ENCODE peak calls at places on chromosomes 13 and 19, in five cellular contexts. X is upper lobe of right lung, Z is pancreas, C is Caco-2, U is AG10803. Y is an unnamed sample.

GRCh38 chr13:26219726-26220125 is 2.4 kb downstream of the RNF6 start:
- DNase-seq in X (no peak), U (peak; percentile 57), C (no peak), Z (no peak), Y (no peak)

GRCh38 chr13:98284677-98285076 is 107.6 kb upstream of the RNF113B start:
- DNase-seq in Z (no peak), C (no peak), U (no peak), X (no peak), Y (no peak)

GRCh38 chr19:42207767-42208259 is 9.7 kb downstream of the DEDD2 start:
- DNase-seq in C (no peak), U (peak; percentile 76), Z (no peak), X (no peak), Y (peak; percentile 77)

GRCh38 chr13:42660367-42660965 is 86.5 kb downstream of the TNFSF11 start:
- DNase-seq in X (no peak), C (no peak), Z (no peak), U (peak; percentile 12), Y (no peak)

GRCh38 chr13:20702945-20703784 is at the start of gene IL17D:
- DNase-seq in U (no peak), C (no peak), Z (no peak), X (peak; percentile 72), Y (peak; percentile 25)

GRCh38 chr13:40375522-40376171 is 290.8 kb downstream of the FOXO1 start:
- DNase-seq in Z (no peak), X (no peak), U (no peak), C (no peak), Y (no peak)

GRCh38 chr13:110403315-110403714 is 96.2 kb downstream of the COL4A2 start:
- DNase-seq in Z (no peak), U (peak; percentile 94), X (no peak), C (no peak), Y (no peak)

GRCh38 chr13:36612242-36612641 is 61.6 kb upstream of the SERTM1 start:
- DNase-seq in X (no peak), Z (no peak), U (no peak), C (no peak), Y (no peak)

GRCh38 chr19:3003046-3003445 is 25.7 kb downstream of the TLE6 start:
- DNase-seq in U (no peak), C (no peak), X (no peak), Z (no peak), Y (no peak)

GRCh38 chr19:45215391-45216191 is 29.6 kb downstream of the EXOC3L2 start:
- DNase-seq in X (no peak), Z (peak; percentile 64), C (no peak), U (no peak), Y (peak; percentile 77)

GRCh38 chr19:10104665-10105221 is 1.4 kb upstream of the PPAN start:
- DNase-seq in C (no peak), U (no peak), Z (no peak), X (no peak), Y (no peak)

GRCh38 chr13:106034201-106034600 is 501.3 kb downstream of the EFNB2 start:
- DNase-seq in C (no peak), X (no peak), U (peak; percentile 56), Z (no peak), Y (no peak)

GRCh38 chr19:41408256-41408655 is 10.6 kb downstream of the BCKDHA start:
- DNase-seq in X (no peak), U (no peak), C (no peak), Z (no peak), Y (no peak)

GRCh38 chr19:33220115-33220514 is 5.5 kb downstream of the SLC7A10 start:
- DNase-seq in Z (no peak), U (no peak), X (no peak), C (no peak), Y (no peak)

GRCh38 chr19:399370-399769 is 9.6 kb downstream of the C2CD4C start:
- DNase-seq in C (no peak), U (no peak), Z (no peak), X (no peak), Y (no peak)

GRCh38 chr13:45564108-45564507 is 51.4 kb downstream of the ERICH6B start:
- DNase-seq in C (no peak), X (no peak), U (peak; percentile 25), Z (no peak), Y (no peak)

GRCh38 chr19:58586131-58586765 is 13.1 kb upstream of the MZF1 start:
- DNase-seq in U (no peak), X (no peak), Z (no peak), C (no peak), Y (no peak)

GRCh38 chr19:54100560-54100959 is at the start of gene OSCAR:
- DNase-seq in U (peak; percentile 21), Z (no peak), C (no peak), X (peak; percentile 72), Y (no peak)

GRCh38 chr19:23916991-23917390 is 2.3 kb downstream of the ZNF726 start:
- DNase-seq in U (peak; percentile 4), C (no peak), Z (no peak), X (no peak), Y (no peak)

GRCh38 chr13:73943137-73943964 is 190.9 kb downstream of the KLF12 start:
- DNase-seq in X (no peak), Z (no peak), U (no peak), C (no peak), Y (no peak)

GRCh38 chr13:73945871-73946270 is 188.3 kb downstream of the KLF12 start:
- DNase-seq in C (no peak), X (no peak), U (peak; percentile 12), Z (no peak), Y (no peak)

GRCh38 chr13:73948848-73949529 is 185.2 kb downstream of the KLF12 start:
- DNase-seq in C (no peak), Z (no peak), U (no peak), X (no peak), Y (no peak)

GRCh38 chr13:73943965-73944233 is 190.3 kb downstream of the KLF12 start:
- DNase-seq in U (no peak), Z (no peak), X (no peak), C (no peak), Y (no peak)

GRCh38 chr13:73945371-73945770 is 188.8 kb downstream of the KLF12 start:
- DNase-seq in Z (no peak), X (no peak), U (no peak), C (no peak), Y (no peak)
- TF ChIP-seq CTCF in Z (no peak), X (no peak), U (no peak), C (no peak), Y (no peak)

GRCh38 chr13:83940742-83941141 is 58.5 kb upstream of the SLITRK1 start:
- DNase-seq in X (no peak), C (no peak), Z (no peak), U (peak; percentile 2), Y (no peak)
- TF ChIP-seq CTCF in X (no peak), C (no peak), Z (no peak), U (no peak), Y (no peak)

GRCh38 chr19:18768046-18768771 is 22.9 kb downstream of the COMP start:
- DNase-seq in X (no peak), U (no peak), Z (no peak), C (no peak), Y (no peak)
- TF ChIP-seq CTCF in X (no peak), U (no peak), Z (no peak), C (no peak), Y (no peak)

GRCh38 chr19:7394728-7395359 is 46.1 kb downstream of the ARHGEF18 start:
- DNase-seq in X (peak; percentile 95), U (peak; percentile 85), Z (peak; percentile 82), C (peak; percentile 86), Y (peak; percentile 89)
- TF ChIP-seq CTCF in X (peak; percentile 9), U (no peak), Z (no peak), C (peak; percentile 21), Y (no peak)

GRCh38 chr19:46571495-46571894 is 29.6 kb upstream of the CALM3 start:
- DNase-seq in U (no peak), C (peak; percentile 76), X (no peak), Z (no peak), Y (peak; percentile 30)
- TF ChIP-seq CTCF in U (peak; percentile 35), C (peak; percentile 66), X (no peak), Z (no peak), Y (peak; percentile 35)